ENCODE peak calls at places on chromosomes 11 and 22, in nine cellular contexts. G, M, H, J, O, D, S, E and V are unnamed samples.

GRCh38 chr11:60204922-60205321 is 22.0 kb upstream of the MS4A6A start:
- DNase-seq in G (no peak), M (no peak), H (no peak), J (no peak), O (no peak), D (no peak), S (no peak), E (no peak), V (peak)

GRCh38 chr11:19079643-19080440 is 19.3 kb upstream of the MRGPRX2 start:
- DNase-seq in G (no peak), M (no peak), H (no peak), J (no peak), O (no peak), D (peak), S (peak), E (peak), V (no peak)

GRCh38 chr11:117691206-117691490 is 105.9 kb downstream of the DSCAML1 start:
- DNase-seq in G (no peak), M (no peak), H (no peak), J (no peak), O (no peak), D (no peak), S (no peak), E (no peak), V (no peak)

GRCh38 chr11:105935791-105936190 is 86.2 kb downstream of the MSANTD4 start:
- DNase-seq in G (no peak), M (no peak), H (no peak), J (no peak), O (no peak), D (peak), S (no peak), E (no peak), V (no peak)

GRCh38 chr11:78961938-78962701 is 387.5 kb upstream of the NARS2 start:
- DNase-seq in G (no peak), M (no peak), H (no peak), J (no peak), O (no peak), D (no peak), S (no peak), E (no peak), V (peak)

GRCh38 chr22:31253949-31254348 is 38.3 kb downstream of the PIK3IP1 start:
- DNase-seq in G (no peak), M (no peak), H (peak), J (no peak), O (no peak), D (peak), S (no peak), E (no peak), V (no peak)

GRCh38 chr11:62713343-62713742 is 5.9 kb downstream of the GNG3 start:
- DNase-seq in G (no peak), M (no peak), H (no peak), J (no peak), O (no peak), D (no peak), S (no peak), E (peak), V (no peak)

GRCh38 chr22:17131686-17132085 is 10.5 kb upstream of the TMEM121B start:
- DNase-seq in G (no peak), M (peak), H (peak), J (no peak), O (no peak), D (no peak), S (no peak), E (no peak), V (no peak)

GRCh38 chr22:47748887-47749286 is 986.4 kb downstream of the TBC1D22A start:
- DNase-seq in G (no peak), M (no peak), H (no peak), J (no peak), O (no peak), D (no peak), S (no peak), E (no peak), V (no peak)

GRCh38 chr22:45553333-45554039 is 50.8 kb downstream of the FBLN1 start:
- DNase-seq in G (no peak), M (no peak), H (peak), J (no peak), O (peak), D (peak), S (peak), E (peak), V (peak)

GRCh38 chr11:12066799-12067508 is 43.4 kb upstream of the MICAL2 start:
- DNase-seq in G (no peak), M (no peak), H (peak), J (no peak), O (no peak), D (no peak), S (peak), E (no peak), V (peak)

GRCh38 chr11:9974375-9974774 is 310.5 kb downstream of the SWAP70 start:
- DNase-seq in G (no peak), M (no peak), H (no peak), J (no peak), O (no peak), D (no peak), S (no peak), E (no peak), V (no peak)

GRCh38 chr11:61626580-61627380 is 45.9 kb upstream of the SYT7 start:
- DNase-seq in G (no peak), M (no peak), H (no peak), J (no peak), O (no peak), D (peak), S (no peak), E (peak), V (no peak)

GRCh38 chr22:23233084-23233501 is 52.8 kb downstream of the BCR start:
- DNase-seq in G (no peak), M (no peak), H (no peak), J (no peak), O (no peak), D (no peak), S (no peak), E (no peak), V (no peak)

GRCh38 chr11:58626915-58627483 is 4.5 kb downstream of the CNTF start:
- DNase-seq in G (no peak), M (no peak), H (no peak), J (no peak), O (no peak), D (no peak), S (no peak), E (no peak), V (no peak)

GRCh38 chr11:116452447-116452846 is 320.3 kb downstream of the BUD13 start:
- DNase-seq in G (no peak), M (no peak), H (no peak), J (no peak), O (no peak), D (no peak), S (no peak), E (no peak), V (no peak)

GRCh38 chr11:113896156-113896879 is 8.3 kb upstream of the HTR3B start:
- DNase-seq in G (no peak), M (no peak), H (no peak), J (no peak), O (peak), D (no peak), S (peak), E (peak), V (peak)

GRCh38 chr11:67251841-67252240 is 14.4 kb upstream of the GRK2 start:
- DNase-seq in G (no peak), M (no peak), H (no peak), J (no peak), O (no peak), D (no peak), S (no peak), E (no peak), V (no peak)

GRCh38 chr11:44711113-44711512 is 15.6 kb upstream of the TSPAN18 start:
- DNase-seq in G (no peak), M (no peak), H (no peak), J (no peak), O (no peak), D (no peak), S (no peak), E (no peak), V (no peak)

GRCh38 chr22:20299736-20300136 is 20.1 kb downstream of the DGCR6L start:
- DNase-seq in G (no peak), M (peak), H (no peak), J (no peak), O (peak), D (no peak), S (peak), E (no peak), V (peak)

GRCh38 chr22:21446827-21447690 is 20.1 kb upstream of the TMEM191C start:
- DNase-seq in G (no peak), M (peak), H (peak), J (no peak), O (peak), D (no peak), S (no peak), E (peak), V (no peak)

GRCh38 chr11:19715373-19715772 is 2.7 kb downstream of the NAV2 start:
- DNase-seq in G (no peak), M (no peak), H (no peak), J (no peak), O (no peak), D (no peak), S (no peak), E (no peak), V (no peak)

GRCh38 chr11:7677071-7677470 is 3.8 kb upstream of the CYB5R2 start:
- DNase-seq in G (no peak), M (no peak), H (no peak), J (no peak), O (no peak), D (no peak), S (no peak), E (no peak), V (peak)

GRCh38 chr11:45796461-45796861 is 8.5 kb upstream of the SLC35C1 start:
- DNase-seq in G (no peak), M (no peak), H (peak), J (no peak), O (no peak), D (no peak), S (no peak), E (no peak), V (no peak)

DNA sequence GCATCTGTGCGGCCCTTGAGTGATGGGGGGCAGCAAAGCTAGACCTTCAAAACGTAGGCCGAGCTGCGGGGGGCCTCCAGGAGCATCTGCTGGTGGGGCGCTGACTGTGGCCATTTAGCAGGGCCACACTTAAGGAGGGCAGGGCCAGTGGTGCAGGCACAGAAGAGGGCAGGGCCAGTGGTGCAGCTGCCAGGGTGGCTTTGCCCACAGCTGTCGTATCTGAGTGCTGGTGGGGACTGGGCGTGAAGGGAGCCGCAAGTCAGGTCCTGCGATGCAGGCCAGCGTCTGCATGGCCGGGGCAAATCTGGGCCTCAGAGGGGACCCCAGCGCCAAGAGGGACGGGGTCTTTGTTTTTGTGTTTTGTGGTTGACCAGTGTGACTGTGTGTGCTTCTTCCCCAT is 27.7 kb downstream of the RNH1 start:
- DNase-seq in G (no peak), M (no peak), H (no peak), J (no peak), O (no peak), D (no peak), S (no peak), E (no peak), V (no peak)
- TF ChIP-seq POLR2A in G (no peak), M (no peak), H (no peak), J (no peak), O (no peak), D (no peak), S (no peak), E (no peak), V (no peak)

DNA sequence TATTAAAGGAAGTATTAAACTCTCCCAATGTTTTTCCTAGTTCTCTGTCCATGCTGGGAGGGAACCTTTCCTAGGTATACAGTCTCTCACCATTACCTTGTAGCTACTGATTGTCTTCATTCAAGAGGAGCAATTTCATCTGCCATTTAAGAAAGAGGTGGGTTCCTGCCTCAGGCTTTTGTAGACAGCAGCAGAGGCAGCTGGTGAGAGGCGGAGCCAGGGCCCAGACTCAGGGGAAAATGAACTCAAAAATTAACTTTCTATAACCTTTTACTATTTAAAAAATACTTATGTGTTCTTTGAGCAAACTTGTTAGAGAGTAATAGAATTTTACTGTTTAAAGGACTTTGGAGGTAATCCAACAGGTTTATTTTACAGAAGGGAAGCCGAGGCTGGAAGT is 133.0 kb downstream of the SNX19 start:
- DNase-seq in G (no peak), M (no peak), H (no peak), J (no peak), O (no peak), D (no peak), S (no peak), E (no peak), V (no peak)
- H3K4me3 ChIP-seq in G (no peak), M (no peak), H (no peak), J (no peak), O (no peak), D (no peak), S (no peak), E (no peak), V (no peak)

GRCh38 chr22:42500836-42501179 is 18.8 kb downstream of the RRP7A start:
- DNase-seq in G (no peak), M (peak), H (no peak), J (no peak), O (no peak), D (no peak), S (peak), E (no peak), V (no peak)

GRCh38 chr22:42500164-42500835 is 19.3 kb downstream of the RRP7A start:
- DNase-seq in G (peak), M (peak), H (peak), J (peak), O (peak), D (peak), S (peak), E (peak), V (no peak)
- TF ChIP-seq POLR2A in G (peak), M (no peak), H (peak), J (no peak), O (no peak), D (no peak), S (no peak), E (peak), V (no peak)

DNA sequence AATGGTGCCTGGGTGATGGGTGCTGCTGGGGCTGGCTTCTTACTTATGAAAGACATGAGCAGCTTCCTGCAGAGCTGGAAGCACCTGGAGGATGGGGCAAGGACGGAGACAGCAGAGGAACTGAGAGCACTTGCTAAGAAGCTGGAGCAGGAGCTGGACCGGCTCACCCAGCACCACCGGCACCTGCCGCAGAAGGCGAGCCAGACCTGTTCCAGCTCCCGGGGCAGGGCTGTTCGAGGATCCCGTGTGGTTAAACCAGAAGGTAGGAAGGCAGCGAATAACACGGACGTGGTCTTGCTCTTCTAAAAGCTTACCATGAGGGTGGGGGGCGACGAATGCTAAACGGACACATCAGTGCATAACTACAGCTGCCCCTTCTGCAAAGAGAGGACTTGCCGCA is 9.3 kb downstream of the APOL5 start:
- DNase-seq in G (no peak), M (no peak), H (no peak), J (no peak), O (no peak), D (no peak), S (no peak), E (no peak), V (no peak)
- H3K4me3 ChIP-seq in G (no peak), M (no peak), H (no peak), J (no peak), O (no peak), D (no peak), S (no peak), E (no peak), V (no peak)

GRCh38 chr11:85682330-85683305 is 3.4 kb downstream of the CCDC89 start:
- DNase-seq in G (no peak), M (peak), H (peak), J (no peak), O (peak), D (peak), S (peak), E (peak), V (no peak)
- TF ChIP-seq POLR2A in G (peak), M (no peak), H (no peak), J (no peak), O (peak), D (no peak), S (no peak), E (no peak), V (no peak)

GRCh38 chr22:41925783-41926460 is 684 bp downstream of the TNFRSF13C start:
- DNase-seq in G (no peak), M (peak), H (no peak), J (no peak), O (no peak), D (no peak), S (no peak), E (peak), V (peak)
- H3K4me3 ChIP-seq in G (peak), M (peak), H (peak), J (peak), O (no peak), D (peak), S (peak), E (peak), V (no peak)

GRCh38 chr11:16606784-16607674 is 131.4 kb upstream of the C11orf58 start:
- DNase-seq in G (no peak), M (peak), H (peak), J (no peak), O (peak), D (no peak), S (no peak), E (peak), V (no peak)

GRCh38 chr11:16610213-16610737 is 128.2 kb upstream of the C11orf58 start:
- DNase-seq in G (no peak), M (no peak), H (no peak), J (no peak), O (no peak), D (no peak), S (no peak), E (no peak), V (no peak)

GRCh38 chr11:16609769-16610168 is 128.7 kb upstream of the C11orf58 start:
- DNase-seq in G (no peak), M (no peak), H (no peak), J (no peak), O (no peak), D (no peak), S (no peak), E (no peak), V (no peak)

GRCh38 chr11:16605971-16606783 is 132.3 kb upstream of the C11orf58 start:
- DNase-seq in G (peak), M (peak), H (peak), J (no peak), O (peak), D (peak), S (peak), E (peak), V (peak)

DNA sequence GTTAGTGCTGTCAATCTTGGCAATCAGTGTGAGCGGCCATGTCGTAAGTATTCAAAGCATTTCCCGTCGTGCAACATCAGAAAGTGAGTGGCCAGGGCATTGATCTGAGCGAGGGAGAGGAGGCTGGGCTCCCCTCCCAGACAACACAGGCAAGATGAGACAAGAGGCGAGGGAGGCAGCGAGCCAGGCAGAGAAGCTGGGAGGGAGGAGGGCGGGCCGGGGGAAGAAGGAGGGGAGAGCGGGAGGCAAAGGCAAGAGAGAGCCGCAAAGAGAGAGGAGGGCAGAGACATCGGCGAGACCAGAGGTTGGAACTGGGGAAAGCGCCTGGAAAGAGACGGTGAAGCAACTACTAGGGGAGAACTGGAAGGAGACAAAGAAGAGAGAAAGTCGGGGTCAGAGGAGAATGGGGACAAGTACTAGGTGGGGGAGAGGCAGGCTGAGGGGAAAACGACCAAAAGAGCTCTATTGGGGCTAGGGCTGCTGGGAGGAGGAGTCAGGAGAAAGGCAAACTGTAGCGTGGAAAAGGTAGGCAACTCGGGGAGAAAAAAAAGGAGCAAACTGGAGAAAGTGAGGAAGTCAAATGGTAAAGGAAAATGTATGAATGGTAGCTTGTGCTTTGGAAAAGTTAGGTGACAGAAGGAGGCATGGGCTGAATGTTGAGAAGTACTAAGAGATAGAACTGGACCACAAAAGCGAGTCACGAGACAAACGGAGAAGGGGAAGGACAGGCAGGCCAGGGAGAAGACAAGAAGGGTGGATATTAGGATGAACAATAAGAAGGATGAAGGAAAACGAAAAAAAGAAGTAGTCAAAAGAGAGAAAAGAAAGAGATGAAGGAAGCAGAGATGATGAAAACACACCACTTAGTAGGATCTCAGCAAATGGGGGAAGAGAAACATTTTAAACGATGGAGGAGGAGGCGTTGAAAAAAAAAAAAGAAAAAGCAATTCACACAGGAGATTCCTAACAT is 130.5 kb upstream of the C11orf58 start:
- DNase-seq in G (no peak), M (peak), H (peak), J (no peak), O (peak), D (no peak), S (peak), E (peak), V (no peak)
- TF ChIP-seq POLR2A in G (no peak), M (no peak), H (no peak), J (no peak), O (no peak), D (no peak), S (no peak), E (peak), V (no peak)